ENCODE peak calls at places on chromosome 15, in five cellular contexts. B is HEK293T, J is GM12878, A is H1, I is HepG2. G is an unnamed sample.

GRCh38 chr15:36432162-36432561 is 147.3 kb upstream of the CDIN1 start:
- DNase-seq in B (no peak), I (no peak), A (no peak), J (no peak), G (no peak)

GRCh38 chr15:93428135-93428534 is 339.1 kb upstream of the RGMA start:
- DNase-seq in A (no peak), I (no peak), J (no peak), B (no peak), G (no peak)

GRCh38 chr15:78671626-78672211 is 30.7 kb upstream of the CHRNB4 start:
- DNase-seq in A (peak; percentile 60), I (no peak), J (no peak), B (no peak), G (peak; percentile 78)

GRCh38 chr15:99105516-99106341 is 849 bp downstream of the SYNM start:
- DNase-seq in A (peak; percentile 78), I (no peak), J (no peak), B (no peak), G (peak; percentile 57)

GRCh38 chr15:85672338-85673097 is 122.2 kb downstream of the KLHL25 start:
- DNase-seq in A (no peak), B (no peak), J (no peak), I (peak; percentile 18), G (no peak)

GRCh38 chr15:47812436-47813109 is 95.3 kb downstream of the SEMA6D start:
- DNase-seq in I (peak; percentile 11), A (no peak), B (no peak), J (peak; percentile 32), G (no peak)

GRCh38 chr15:63752075-63752684 is 81.6 kb downstream of the HERC1 start:
- DNase-seq in A (no peak), J (peak; percentile 23), I (peak; percentile 61), B (peak; percentile 21), G (no peak)

GRCh38 chr15:70376031-70376928 is 278.6 kb upstream of the TLE3 start:
- DNase-seq in A (peak; percentile 62), I (no peak), J (no peak), B (no peak), G (no peak)

GRCh38 chr15:59779110-59779509 is 90.0 kb upstream of the BNIP2 start:
- DNase-seq in A (no peak), B (no peak), J (no peak), I (no peak), G (no peak)

GRCh38 chr15:71779073-71779797 is 31.1 kb upstream of the NR2E3 start:
- DNase-seq in A (no peak), J (no peak), I (no peak), B (no peak), G (no peak)

GRCh38 chr15:62894322-62895085 is 148.0 kb upstream of the TPM1 start:
- DNase-seq in B (no peak), J (no peak), I (no peak), A (no peak), G (no peak)

GRCh38 chr15:27878841-27879240 is 220.3 kb downstream of the OCA2 start:
- DNase-seq in A (no peak), I (no peak), B (no peak), J (no peak), G (no peak)
- TF ChIP-seq SUZ12 in A (no peak), I (no peak), B (no peak), J (no peak), G (no peak)

GRCh38 chr15:73857193-73857920 is 16.0 kb upstream of the TBC1D21 start:
- DNase-seq in A (no peak), B (no peak), J (no peak), I (no peak), G (no peak)

GRCh38 chr15:73854265-73854664 is 19.1 kb upstream of the TBC1D21 start:
- DNase-seq in B (no peak), J (no peak), I (no peak), A (no peak), G (no peak)

GRCh38 chr15:73858062-73858461 is 15.3 kb upstream of the TBC1D21 start:
- DNase-seq in I (no peak), A (no peak), J (no peak), B (no peak), G (no peak)

GRCh38 chr15:73859236-73859635 is 14.1 kb upstream of the TBC1D21 start:
- DNase-seq in A (no peak), J (no peak), B (no peak), I (no peak), G (no peak)

GRCh38 chr15:73856458-73857192 is 16.7 kb upstream of the TBC1D21 start:
- DNase-seq in J (no peak), I (no peak), A (no peak), B (no peak), G (no peak)
- TF ChIP-seq SUZ12 in J (no peak), I (no peak), A (no peak), B (no peak), G (no peak)

DNA sequence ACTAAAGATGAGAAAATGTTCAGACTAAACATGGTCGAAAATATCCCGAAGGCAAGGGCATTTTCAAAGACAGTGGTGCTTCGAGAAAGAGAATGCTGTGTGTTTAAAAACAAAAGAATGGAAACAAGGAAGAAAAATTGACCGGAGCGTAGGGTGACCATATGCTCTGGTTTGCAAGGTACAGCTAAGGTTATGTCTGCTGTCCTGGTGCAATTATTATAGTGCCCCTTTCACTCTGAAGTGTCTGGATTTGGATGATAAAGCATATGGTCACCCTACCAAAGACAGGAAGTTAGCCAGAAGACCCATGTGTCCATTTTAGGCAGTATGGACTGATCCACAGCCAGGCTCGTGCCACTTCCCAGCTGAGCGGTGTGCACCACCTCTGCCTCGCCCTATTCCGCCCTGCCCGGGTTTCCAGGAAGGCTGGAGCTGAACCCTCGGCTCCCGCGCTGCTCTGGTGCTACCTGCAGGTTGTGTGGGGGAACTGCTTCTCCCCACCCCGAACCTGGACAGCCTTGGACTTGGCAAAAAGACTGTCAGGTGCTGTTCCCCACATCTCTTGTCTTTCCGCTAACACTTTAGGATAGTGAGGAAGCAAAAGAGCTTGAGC is 25.2 kb downstream of the GOLGA6D start:
- DNase-seq in I (peak; percentile 58), J (no peak), A (peak; percentile 88), B (peak; percentile 81), G (peak; percentile 84)
- TF ChIP-seq SUZ12 in I (no peak), J (no peak), A (no peak), B (no peak), G (no peak)

DNA sequence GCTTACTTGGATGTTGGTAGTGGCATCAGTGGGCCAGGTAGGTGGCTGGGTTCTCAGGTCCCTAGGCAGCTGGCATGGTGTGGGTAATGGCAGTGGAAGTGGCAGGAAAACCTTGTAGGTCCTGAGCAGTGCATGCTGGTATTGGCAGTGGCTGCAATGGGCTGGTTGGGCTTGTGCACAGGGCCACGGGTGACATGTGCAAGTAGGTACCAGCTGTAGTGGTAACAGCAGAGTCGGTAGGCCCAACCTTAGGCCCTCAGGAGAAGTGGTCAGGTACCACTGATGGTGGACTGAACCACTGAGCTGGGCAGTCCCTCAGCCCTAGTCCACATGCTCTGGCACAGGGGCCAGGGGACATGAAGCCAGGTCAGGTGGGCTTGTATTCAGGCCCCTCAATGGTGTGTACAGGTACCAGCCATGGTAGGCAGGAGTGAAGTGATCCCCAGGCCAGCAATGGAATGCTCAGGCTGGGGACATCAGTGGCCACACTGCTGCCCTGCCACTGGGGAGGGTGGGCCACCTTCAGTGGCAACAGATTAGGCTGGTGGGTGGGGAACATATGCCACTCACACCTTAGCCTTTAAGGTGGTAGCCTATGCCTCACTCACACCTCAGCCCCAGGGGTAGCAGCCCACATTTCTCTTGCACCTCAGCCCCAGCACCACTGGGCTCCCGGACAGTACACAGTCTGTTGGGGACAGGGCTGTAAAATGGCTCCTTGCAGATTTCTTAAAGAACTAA is 118.1 kb downstream of the LRRK1 start:
- DNase-seq in J (no peak), A (peak; percentile 24), B (no peak), I (no peak), G (no peak)
- TF ChIP-seq SUZ12 in J (no peak), A (no peak), B (no peak), I (no peak), G (no peak)

GRCh38 chr15:87661481-87661880 is 595.1 kb downstream of the NTRK3 start:
- DNase-seq in I (no peak), A (no peak), J (no peak), B (no peak), G (no peak)

GRCh38 chr15:87661952-87662351 is 594.6 kb downstream of the NTRK3 start:
- DNase-seq in A (no peak), J (no peak), B (no peak), I (no peak), G (no peak)

GRCh38 chr15:87662575-87662974 is 594.0 kb downstream of the NTRK3 start:
- DNase-seq in B (no peak), J (no peak), I (no peak), A (no peak), G (no peak)

GRCh38 chr15:87656373-87656772 is 600.2 kb downstream of the NTRK3 start:
- DNase-seq in I (no peak), B (no peak), J (no peak), A (no peak), G (no peak)

GRCh38 chr15:87660494-87661129 is 595.9 kb downstream of the NTRK3 start:
- DNase-seq in J (no peak), B (no peak), I (no peak), A (no peak), G (no peak)
- TF ChIP-seq SUZ12 in J (no peak), B (no peak), I (no peak), A (no peak), G (no peak)

DNA sequence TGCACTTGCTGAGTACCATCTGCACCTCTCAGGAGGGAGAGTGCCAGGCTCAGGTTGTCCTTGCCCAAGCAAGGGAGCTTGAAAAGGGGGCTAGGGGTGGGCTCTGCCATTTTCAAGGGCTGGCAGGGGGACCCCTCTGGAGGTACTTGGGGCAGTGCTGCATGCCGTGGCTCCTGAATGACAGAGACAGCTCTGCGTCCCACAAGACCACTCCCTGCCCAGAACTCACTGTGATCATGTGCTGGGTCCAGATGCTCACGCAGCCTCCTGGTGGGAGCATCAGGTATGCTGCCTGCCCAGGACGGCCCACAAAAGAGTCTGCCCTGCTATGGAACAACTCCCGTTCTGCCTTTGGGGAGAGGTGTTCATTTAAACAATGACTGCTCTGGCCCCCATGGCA is 165.2 kb downstream of the GOLGA6L4 start:
- DNase-seq in I (no peak), J (no peak), A (peak; percentile 33), B (no peak), G (no peak)
- TF ChIP-seq SUZ12 in I (no peak), J (no peak), A (no peak), B (no peak), G (no peak)

GRCh38 chr15:68210409-68210756 is 5.3 kb upstream of the CALML4 start:
- DNase-seq in A (no peak), J (no peak), I (no peak), B (no peak), G (no peak)
- TF ChIP-seq SUZ12 in A (no peak), J (no peak), I (no peak), B (no peak), G (no peak)

DNA sequence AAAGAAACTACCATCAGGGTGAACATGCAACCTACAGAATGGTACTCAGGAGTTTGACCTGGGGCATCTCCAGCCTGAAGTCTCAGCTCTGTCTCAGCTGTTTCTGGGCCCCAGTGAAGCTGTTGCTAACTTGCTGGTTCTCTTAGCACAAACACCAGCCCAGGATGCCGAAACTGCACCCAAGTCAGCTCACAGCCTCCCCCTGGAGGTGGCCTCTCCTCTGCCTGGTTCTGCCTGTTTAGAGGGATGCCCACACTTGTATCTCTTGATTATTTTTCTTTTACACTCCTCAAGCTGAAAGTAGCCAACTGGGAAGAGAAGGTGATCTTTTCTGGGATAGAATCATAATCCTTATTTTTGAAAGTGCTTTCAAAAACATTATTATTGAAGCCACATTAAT is 289.0 kb upstream of the RASGRP1 start:
- DNase-seq in B (peak; percentile 13), J (no peak), A (peak; percentile 73), I (no peak), G (peak; percentile 16)
- TF ChIP-seq SUZ12 in B (no peak), J (no peak), A (no peak), I (no peak), G (no peak)